ENCODE peak calls at places on chromosomes 6 and 20, in four cellular contexts. One of them, this sample, is unnamed.

GRCh38 chr20:11337361-11338130 is 580.1 kb upstream of the BTBD3 start:
- DNase-seq in HepG2: no peak
- DNase-seq in K562: no peak
- DNase-seq in GM12878: no peak
- DNase-seq in this sample: no peak

GRCh38 chr6:152642578-152643375 is 5.6 kb upstream of the SYNE1 start:
- DNase-seq in HepG2: peak; percentile 53
- DNase-seq in K562: peak; percentile 5
- DNase-seq in GM12878: no peak
- DNase-seq in this sample: peak; percentile 53

GRCh38 chr6:6889601-6890000 is 218.2 kb upstream of the RREB1 start:
- DNase-seq in HepG2: no peak
- DNase-seq in K562: no peak
- DNase-seq in GM12878: no peak
- DNase-seq in this sample: no peak

GRCh38 chr6:132648356-132648755 is 10.6 kb downstream of the TAAR1 start:
- DNase-seq in HepG2: no peak
- DNase-seq in K562: no peak
- DNase-seq in GM12878: no peak
- DNase-seq in this sample: no peak

GRCh38 chr6:107244082-107244741 is 128.9 kb upstream of the BEND3 start:
- DNase-seq in HepG2: no peak
- DNase-seq in K562: no peak
- DNase-seq in GM12878: no peak
- DNase-seq in this sample: no peak

GRCh38 chr6:142726616-142727015 is 218.4 kb downstream of the HIVEP2 start:
- DNase-seq in HepG2: no peak
- DNase-seq in K562: no peak
- DNase-seq in GM12878: no peak
- DNase-seq in this sample: no peak

GRCh38 chr6:137166247-137167098 is 7.0 kb downstream of the IL22RA2 start:
- DNase-seq in HepG2: no peak
- DNase-seq in K562: no peak
- DNase-seq in GM12878: no peak
- DNase-seq in this sample: no peak

GRCh38 chr6:157556671-157557430 is 175.9 kb downstream of the ZDHHC14 start:
- DNase-seq in HepG2: no peak
- DNase-seq in K562: no peak
- DNase-seq in GM12878: no peak
- DNase-seq in this sample: no peak

GRCh38 chr20:16350465-16350864 is 222.8 kb downstream of the KIF16B start:
- DNase-seq in HepG2: no peak
- DNase-seq in K562: no peak
- DNase-seq in GM12878: no peak
- DNase-seq in this sample: no peak

GRCh38 chr6:33904050-33904827 is 100.4 kb upstream of the MLN start:
- DNase-seq in HepG2: no peak
- DNase-seq in K562: peak; percentile 91
- DNase-seq in GM12878: peak; percentile 79
- DNase-seq in this sample: no peak

GRCh38 chr6:130158548-130158947 is 64.2 kb downstream of the SAMD3 start:
- DNase-seq in HepG2: no peak
- DNase-seq in K562: no peak
- DNase-seq in GM12878: no peak
- DNase-seq in this sample: no peak

GRCh38 chr6:136672144-136672543 is 120.1 kb downstream of the MAP3K5 start:
- DNase-seq in HepG2: no peak
- DNase-seq in K562: no peak
- DNase-seq in GM12878: no peak
- DNase-seq in this sample: no peak

GRCh38 chr6:95384988-95385387 is 192.3 kb upstream of the MANEA start:
- DNase-seq in HepG2: no peak
- DNase-seq in K562: no peak
- DNase-seq in GM12878: no peak
- DNase-seq in this sample: no peak

GRCh38 chr20:11826334-11826733 is 91.4 kb upstream of the BTBD3 start:
- DNase-seq in HepG2: no peak
- DNase-seq in K562: no peak
- DNase-seq in GM12878: no peak
- DNase-seq in this sample: no peak

GRCh38 chr20:47161411-47161810 is 195.1 kb downstream of the ZMYND8 start:
- DNase-seq in HepG2: no peak
- DNase-seq in K562: no peak
- DNase-seq in GM12878: no peak
- DNase-seq in this sample: no peak

GRCh38 chr6:139164001-139164400 is 29.1 kb downstream of the HECA start:
- DNase-seq in HepG2: no peak
- DNase-seq in K562: no peak
- DNase-seq in GM12878: no peak
- DNase-seq in this sample: no peak

GRCh38 chr6:119218548-119218947 is 131.0 kb downstream of the MAN1A1 start:
- DNase-seq in HepG2: no peak
- DNase-seq in K562: no peak
- DNase-seq in GM12878: no peak
- DNase-seq in this sample: no peak

GRCh38 chr20:50083034-50083433 is 29.9 kb downstream of the UBE2V1 start:
- DNase-seq in HepG2: no peak
- DNase-seq in K562: no peak
- DNase-seq in GM12878: no peak
- DNase-seq in this sample: no peak

GRCh38 chr6:85452441-85452881 is 2.6 kb downstream of the NT5E start:
- DNase-seq in HepG2: no peak
- DNase-seq in K562: no peak
- DNase-seq in GM12878: no peak
- DNase-seq in this sample: no peak

GRCh38 chr6:13795041-13795748 is 19.2 kb downstream of the MCUR1 start:
- DNase-seq in HepG2: peak; percentile 73
- DNase-seq in K562: peak; percentile 89
- DNase-seq in GM12878: peak; percentile 71
- DNase-seq in this sample: peak; percentile 46

GRCh38 chr6:66662196-66662595 is 955.2 kb upstream of the EYS start:
- DNase-seq in HepG2: peak; percentile 10
- DNase-seq in K562: peak; percentile 0
- DNase-seq in GM12878: no peak
- DNase-seq in this sample: no peak

GRCh38 chr6:128597956-128598355 is 77.6 kb upstream of the PTPRK start:
- DNase-seq in HepG2: no peak
- DNase-seq in K562: no peak
- DNase-seq in GM12878: no peak
- DNase-seq in this sample: no peak

GRCh38 chr6:21438237-21438985 is 155.1 kb upstream of the SOX4 start:
- DNase-seq in HepG2: no peak
- DNase-seq in K562: no peak
- DNase-seq in GM12878: peak; percentile 97
- DNase-seq in this sample: no peak

GRCh38 chr6:54266400-54266923 is 41.8 kb upstream of the TINAG start:
- DNase-seq in HepG2: no peak
- DNase-seq in K562: no peak
- DNase-seq in GM12878: no peak
- DNase-seq in this sample: no peak

GRCh38 chr20:44302026-44302669 is 8.9 kb downstream of the FITM2 start:
- DNase-seq in HepG2: peak; percentile 96
- DNase-seq in K562: no peak
- DNase-seq in GM12878: no peak
- DNase-seq in this sample: no peak

GRCh38 chr6:132961122-132961521 is 146.8 kb downstream of the RPS12 start:
- DNase-seq in HepG2: peak; percentile 64
- DNase-seq in K562: no peak
- DNase-seq in GM12878: no peak
- DNase-seq in this sample: no peak

DNA sequence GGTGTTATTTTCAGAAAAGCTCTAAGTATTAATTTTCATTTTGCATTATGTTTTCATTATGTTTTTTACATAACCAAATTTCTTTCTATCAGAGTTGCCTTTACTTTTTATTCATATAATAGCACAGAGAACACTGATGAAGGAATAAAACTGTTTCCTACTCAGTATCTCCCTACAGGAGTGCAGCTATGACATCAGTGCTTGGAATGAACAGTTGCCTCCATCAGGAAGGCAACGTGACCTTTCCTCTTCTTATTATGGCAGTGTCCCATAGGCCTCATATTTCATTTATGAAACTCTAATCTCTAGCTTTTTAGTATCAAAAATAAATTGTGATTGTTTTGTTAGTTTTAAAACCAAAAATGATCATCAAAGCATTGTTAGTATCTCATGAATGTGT is 712.8 kb downstream of the CD109 start:
- DNase-seq in HepG2: no peak
- DNase-seq in K562: no peak
- DNase-seq in GM12878: no peak
- DNase-seq in this sample: no peak
- TF ChIP-seq ZNF274 in HepG2: no peak
- TF ChIP-seq ZNF274 in K562: no peak
- TF ChIP-seq ZNF274 in GM12878: no peak
- TF ChIP-seq ZNF274 in this sample: no peak

GRCh38 chr20:63178445-63178818 is 37.5 kb downstream of the YTHDF1 start:
- DNase-seq in HepG2: no peak
- DNase-seq in K562: no peak
- DNase-seq in GM12878: no peak
- DNase-seq in this sample: no peak
- TF ChIP-seq CEBPB in HepG2: no peak
- TF ChIP-seq CEBPB in K562: no peak
- TF ChIP-seq CEBPB in GM12878: no peak
- TF ChIP-seq CEBPB in this sample: no peak

DNA sequence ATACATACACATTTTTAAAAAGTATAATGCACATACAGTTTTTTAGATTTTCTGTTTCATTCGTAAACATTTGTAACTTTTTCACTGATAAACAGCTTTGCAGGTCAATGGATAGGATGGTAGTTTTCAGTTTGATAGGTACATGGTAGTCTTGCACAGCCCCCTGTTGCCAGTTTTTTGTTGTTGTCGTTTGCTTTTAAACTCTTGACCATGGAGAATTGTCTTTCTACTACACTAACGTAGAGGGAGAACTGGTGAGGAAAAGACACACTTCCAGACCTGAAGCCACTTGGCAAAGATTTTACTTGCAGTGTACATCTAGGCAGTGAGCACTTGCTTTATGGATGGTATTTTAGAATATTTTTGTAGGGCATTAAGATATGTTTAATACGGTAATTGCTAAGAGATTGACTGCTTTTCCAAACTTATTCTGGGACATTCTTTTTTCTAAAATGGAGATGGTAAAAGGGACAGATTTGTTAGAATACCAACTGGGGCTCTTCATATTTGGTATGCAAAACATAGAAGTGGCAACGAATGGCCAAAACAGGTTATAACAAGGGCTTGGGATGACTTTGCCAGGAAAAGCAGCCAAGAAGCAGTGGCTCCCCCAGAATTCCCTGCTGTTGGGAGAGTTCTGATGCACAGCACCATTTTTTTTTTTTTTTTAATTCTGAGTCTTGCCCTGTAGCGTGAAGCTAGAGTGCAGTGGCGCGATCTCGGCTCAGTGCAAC is 1.5 kb downstream of the PYGB start:
- DNase-seq in HepG2: no peak
- DNase-seq in K562: no peak
- DNase-seq in GM12878: no peak
- DNase-seq in this sample: no peak
- TF ChIP-seq ZBTB33 in HepG2: peak; percentile 10
- TF ChIP-seq ZBTB33 in K562: no peak
- TF ChIP-seq ZBTB33 in GM12878: no peak
- TF ChIP-seq ZBTB33 in this sample: no peak

GRCh38 chr6:91523511-91523910 is 936.6 kb upstream of the MAP3K7 start:
- DNase-seq in HepG2: no peak
- DNase-seq in K562: no peak
- DNase-seq in GM12878: no peak
- DNase-seq in this sample: no peak
- TF ChIP-seq ZNF274 in HepG2: no peak
- TF ChIP-seq ZNF274 in K562: no peak
- TF ChIP-seq ZNF274 in GM12878: no peak
- TF ChIP-seq ZNF274 in this sample: no peak

DNA sequence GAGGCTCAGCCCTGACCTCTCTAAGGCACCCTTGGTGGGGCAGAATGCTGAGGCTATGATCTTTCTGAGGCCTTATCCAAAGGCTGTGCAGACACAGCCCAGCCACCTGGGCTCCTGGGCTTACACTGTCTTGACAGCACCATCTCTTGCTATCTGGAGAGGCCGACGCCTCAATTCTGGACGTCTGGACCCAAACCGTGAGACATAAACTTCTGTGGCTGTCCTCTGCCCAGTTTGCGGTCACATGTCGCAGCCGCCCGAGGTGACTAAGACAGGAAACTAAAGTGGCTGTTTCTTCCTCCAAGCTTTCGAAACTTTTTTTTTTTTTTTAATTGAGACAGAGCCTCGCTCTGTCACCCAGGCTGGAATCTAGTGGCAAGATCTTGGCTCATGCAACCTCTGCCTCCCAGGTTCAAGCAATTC is 49.3 kb downstream of the PRR18 start:
- DNase-seq in HepG2: no peak
- DNase-seq in K562: peak; percentile 58
- DNase-seq in GM12878: no peak
- DNase-seq in this sample: no peak
- TF ChIP-seq CEBPB in HepG2: no peak
- TF ChIP-seq CEBPB in K562: no peak
- TF ChIP-seq CEBPB in GM12878: no peak
- TF ChIP-seq CEBPB in this sample: no peak